ENCODE peak calls at places on chromosomes 13 and 19, in seven cellular contexts. G, K, A, N, F, U and O are unnamed samples.

GRCh38 chr19:56942749-56943148 is 102.2 kb upstream of the PEG3 start:
- DNase-seq in G (no peak), K (no peak), A (peak), N (peak), F (no peak), U (no peak), O (no peak)

GRCh38 chr19:52734893-52735661 is at the start of gene ZNF611:
- DNase-seq in G (peak), K (peak), A (peak), N (peak), F (peak), U (peak), O (peak)

GRCh38 chr19:47013041-47013517 is 6.6 kb upstream of the NPAS1 start:
- DNase-seq in G (no peak), K (peak), A (peak), N (peak), F (no peak), U (peak), O (peak)

GRCh38 chr19:10102787-10103236 is 334 bp upstream of the ANGPTL6 start:
- DNase-seq in G (no peak), K (peak), A (no peak), N (no peak), F (no peak), U (no peak), O (no peak)

GRCh38 chr19:14033946-14034345 is 2.4 kb downstream of the IL27RA start:
- DNase-seq in G (no peak), K (no peak), A (no peak), N (no peak), F (no peak), U (no peak), O (no peak)

GRCh38 chr19:30150626-30151025 is 208.6 kb downstream of the URI1 start:
- DNase-seq in G (no peak), K (peak), A (no peak), N (no peak), F (no peak), U (no peak), O (no peak)

GRCh38 chr19:12773571-12773970 is 1.8 kb downstream of the HOOK2 start:
- DNase-seq in G (no peak), K (no peak), A (peak), N (peak), F (no peak), U (no peak), O (no peak)

GRCh38 chr19:11264452-11265176 is 2.3 kb upstream of the DOCK6 start:
- DNase-seq in G (no peak), K (no peak), A (no peak), N (peak), F (no peak), U (peak), O (no peak)

GRCh38 chr13:103605546-103606326 is 539.5 kb upstream of the SLC10A2 start:
- DNase-seq in G (no peak), K (no peak), A (no peak), N (no peak), F (no peak), U (no peak), O (no peak)

GRCh38 chr13:94305463-94305862 is 174.0 kb downstream of the DCT start:
- DNase-seq in G (peak), K (no peak), A (peak), N (no peak), F (no peak), U (no peak), O (no peak)

GRCh38 chr13:48138270-48138669 is 43.4 kb upstream of the MED4 start:
- DNase-seq in G (no peak), K (peak), A (no peak), N (no peak), F (no peak), U (no peak), O (no peak)

GRCh38 chr13:113930711-113931637 is 42.9 kb downstream of the C13orf46 start:
- DNase-seq in G (no peak), K (peak), A (no peak), N (no peak), F (no peak), U (no peak), O (peak)

GRCh38 chr19:574658-575526 is 2.5 kb downstream of the BSG start:
- DNase-seq in G (no peak), K (no peak), A (peak), N (peak), F (no peak), U (peak), O (no peak)

GRCh38 chr19:6718741-6719539 is 1.5 kb downstream of the C3 start:
- DNase-seq in G (no peak), K (peak), A (peak), N (no peak), F (no peak), U (no peak), O (no peak)

GRCh38 chr19:12880551-12881171 is 588 bp downstream of the DNASE2 start:
- DNase-seq in G (no peak), K (peak), A (peak), N (no peak), F (no peak), U (peak), O (no peak)

GRCh38 chr13:43377149-43377548 is 353.8 kb downstream of the DNAJC15 start:
- DNase-seq in G (no peak), K (no peak), A (peak), N (peak), F (no peak), U (peak), O (no peak)

GRCh38 chr19:49436381-49437017 is 4.8 kb downstream of the SLC17A7 start:
- DNase-seq in G (no peak), K (peak), A (no peak), N (no peak), F (no peak), U (no peak), O (no peak)

GRCh38 chr19:18895828-18896341 is at the start of gene CERS1:
- DNase-seq in G (no peak), K (no peak), A (no peak), N (no peak), F (no peak), U (no peak), O (no peak)

GRCh38 chr13:53165201-53165600 is 136.6 kb downstream of the OLFM4 start:
- DNase-seq in G (no peak), K (no peak), A (no peak), N (no peak), F (no peak), U (no peak), O (no peak)

GRCh38 chr13:42064259-42064658 is 15.8 kb downstream of the DGKH start:
- DNase-seq in G (no peak), K (no peak), A (peak), N (no peak), F (no peak), U (no peak), O (no peak)

GRCh38 chr13:74168263-74168675 is 34.1 kb upstream of the KLF12 start:
- DNase-seq in G (no peak), K (no peak), A (no peak), N (no peak), F (no peak), U (no peak), O (no peak)

GRCh38 chr13:55963934-55964333 is 1176.8 kb upstream of the PRR20A start:
- DNase-seq in G (no peak), K (no peak), A (no peak), N (no peak), F (no peak), U (no peak), O (no peak)

GRCh38 chr19:6211632-6212402 is 68.0 kb downstream of the MLLT1 start:
- DNase-seq in G (no peak), K (no peak), A (no peak), N (no peak), F (no peak), U (no peak), O (no peak)

GRCh38 chr13:33976965-33977364 is 159.0 kb downstream of the RFC3 start:
- DNase-seq in G (no peak), K (no peak), A (no peak), N (no peak), F (no peak), U (no peak), O (no peak)

GRCh38 chr13:25171517-25172302 is at the start of gene AMER2:
- DNase-seq in G (no peak), K (peak), A (peak), N (peak), F (no peak), U (peak), O (no peak)

DNA sequence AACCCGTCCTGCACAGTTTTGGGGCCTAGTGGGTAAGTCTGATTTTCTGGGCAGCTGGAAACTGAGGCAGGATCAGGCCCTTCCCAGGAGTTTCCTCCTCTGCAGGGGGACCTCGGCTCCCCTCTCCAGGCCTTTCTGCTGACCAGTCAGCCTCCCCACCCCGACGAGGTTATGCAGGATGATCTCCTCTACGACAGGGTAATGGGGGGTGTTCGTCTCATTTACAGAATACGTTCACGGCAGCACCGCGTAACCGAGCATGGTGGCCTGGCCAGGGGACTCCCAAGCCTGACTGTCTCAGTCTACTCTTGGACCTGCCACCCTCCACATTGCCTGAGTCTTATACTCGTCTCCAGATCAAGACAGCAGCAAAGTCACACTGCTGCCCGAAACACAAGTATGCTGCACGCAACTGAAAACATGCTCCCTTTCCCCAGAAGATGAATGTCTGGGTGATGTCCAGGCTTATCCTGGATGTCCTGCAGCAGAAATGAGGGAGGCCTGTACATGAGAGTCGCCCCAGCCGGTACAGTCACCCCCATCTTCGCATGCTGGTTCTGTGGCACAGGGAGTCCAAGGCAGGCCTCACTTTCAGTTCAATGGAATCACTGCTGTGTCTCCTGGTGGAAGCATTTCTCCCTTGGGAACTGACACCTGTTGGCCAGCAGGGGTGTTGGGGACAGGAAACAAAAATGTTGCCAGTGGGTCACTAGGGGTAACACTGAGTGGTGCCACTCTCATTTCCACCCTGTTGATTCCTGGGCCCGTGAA is 120.8 kb downstream of the SOX1 start:
- DNase-seq in G (no peak), K (no peak), A (no peak), N (no peak), F (no peak), U (no peak), O (no peak)
- TF ChIP-seq CTCF in G (no peak), K (no peak), A (no peak), N (no peak), F (no peak), U (no peak), O (no peak)

GRCh38 chr13:30576528-30576927 is 41.2 kb upstream of the USPL1 start:
- DNase-seq in G (no peak), K (peak), A (peak), N (no peak), F (no peak), U (peak), O (no peak)

GRCh38 chr13:30569901-30570576 is 47.7 kb upstream of the USPL1 start:
- DNase-seq in G (peak), K (peak), A (peak), N (no peak), F (no peak), U (no peak), O (no peak)

GRCh38 chr13:30577381-30577780 is 40.3 kb upstream of the USPL1 start:
- DNase-seq in G (peak), K (peak), A (peak), N (no peak), F (no peak), U (no peak), O (no peak)

GRCh38 chr13:30567072-30567471 is 50.6 kb upstream of the USPL1 start:
- DNase-seq in G (no peak), K (no peak), A (no peak), N (no peak), F (no peak), U (no peak), O (no peak)

GRCh38 chr13:30572859-30573275 is 44.9 kb upstream of the USPL1 start:
- DNase-seq in G (no peak), K (peak), A (peak), N (no peak), F (no peak), U (no peak), O (no peak)
- TF ChIP-seq CTCF in G (no peak), K (peak), A (peak), N (peak), F (no peak), U (no peak), O (no peak)

DNA sequence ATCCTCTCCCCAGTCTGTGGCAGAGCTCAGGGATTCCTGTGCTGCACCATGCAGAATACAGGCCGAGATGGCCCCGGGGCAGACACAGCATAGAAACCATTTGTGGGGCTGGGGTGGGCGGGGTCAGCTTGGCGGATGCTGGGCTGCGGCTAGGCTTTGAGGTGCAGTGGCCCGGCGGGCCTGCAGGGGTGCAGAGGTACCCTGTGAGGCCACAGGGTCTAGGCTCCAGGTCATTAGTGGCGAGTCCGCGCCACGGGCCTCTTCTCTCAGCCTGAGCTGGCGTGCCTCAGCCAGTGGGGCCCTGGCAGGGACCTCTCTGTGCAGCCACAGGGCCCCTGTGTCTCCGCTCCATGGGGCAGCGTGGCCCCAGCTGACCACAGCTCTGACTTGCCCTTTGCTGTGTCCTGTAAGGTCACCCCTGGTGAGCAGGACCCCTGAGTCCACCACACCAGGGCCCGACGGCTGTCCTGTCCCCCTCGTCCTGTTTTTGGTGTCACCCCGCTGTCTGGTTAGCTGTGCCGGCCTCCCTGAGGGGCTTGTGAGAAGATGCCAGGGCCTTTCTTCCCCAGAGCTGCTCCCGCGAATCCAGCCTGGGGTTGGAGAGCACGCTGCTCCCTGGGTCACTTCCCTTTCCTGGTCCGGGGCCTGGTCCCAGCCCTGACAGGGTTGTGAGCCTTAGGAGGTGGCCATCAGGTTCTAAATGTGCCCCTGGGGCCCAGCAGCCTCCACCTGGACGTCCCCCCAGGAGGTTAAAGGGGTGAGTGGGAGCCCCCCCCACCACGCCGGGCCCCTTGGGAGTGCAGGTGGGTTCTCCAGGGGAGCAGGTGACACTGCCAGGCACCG is 12.1 kb downstream of the KDM4B start:
- DNase-seq in G (no peak), K (no peak), A (no peak), N (no peak), F (no peak), U (no peak), O (no peak)
- TF ChIP-seq CTCF in G (no peak), K (no peak), A (no peak), N (no peak), F (no peak), U (no peak), O (no peak)

DNA sequence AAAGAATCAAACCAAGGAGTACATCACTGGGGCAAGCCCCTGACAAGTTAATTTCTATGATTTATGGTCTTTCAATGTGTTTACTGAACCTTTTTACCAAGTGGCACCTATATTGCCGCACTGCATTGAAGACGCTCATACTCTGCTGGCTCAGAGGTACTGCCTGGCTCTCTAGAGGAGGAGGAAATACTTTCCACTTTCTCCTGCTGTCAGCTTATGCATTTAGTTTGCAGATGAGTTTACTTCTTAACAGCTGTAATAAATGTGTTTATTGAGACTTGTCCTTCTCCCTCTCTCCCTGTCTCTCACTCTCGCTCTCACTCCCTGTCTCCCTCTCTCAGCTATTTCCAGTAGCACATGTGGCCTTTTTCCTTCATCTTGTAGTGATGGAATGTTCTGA is 60.4 kb upstream of the SPATA13 start:
- DNase-seq in G (no peak), K (no peak), A (no peak), N (no peak), F (no peak), U (no peak), O (no peak)
- TF ChIP-seq CTCF in G (no peak), K (no peak), A (no peak), N (no peak), F (no peak), U (no peak), O (no peak)

GRCh38 chr13:46388308-46388707 is 1.3 kb upstream of the RUBCNL start:
- DNase-seq in G (no peak), K (no peak), A (no peak), N (no peak), F (no peak), U (no peak), O (no peak)

GRCh38 chr13:46385946-46386345 is 1.1 kb downstream of the RUBCNL start:
- DNase-seq in G (no peak), K (no peak), A (no peak), N (no peak), F (no peak), U (no peak), O (no peak)

GRCh38 chr13:46386996-46387851 is at the start of gene RUBCNL:
- DNase-seq in G (peak), K (peak), A (no peak), N (peak), F (no peak), U (no peak), O (no peak)

GRCh38 chr13:46388846-46389245 is 1.8 kb upstream of the RUBCNL start:
- DNase-seq in G (no peak), K (no peak), A (no peak), N (no peak), F (no peak), U (no peak), O (no peak)

DNA sequence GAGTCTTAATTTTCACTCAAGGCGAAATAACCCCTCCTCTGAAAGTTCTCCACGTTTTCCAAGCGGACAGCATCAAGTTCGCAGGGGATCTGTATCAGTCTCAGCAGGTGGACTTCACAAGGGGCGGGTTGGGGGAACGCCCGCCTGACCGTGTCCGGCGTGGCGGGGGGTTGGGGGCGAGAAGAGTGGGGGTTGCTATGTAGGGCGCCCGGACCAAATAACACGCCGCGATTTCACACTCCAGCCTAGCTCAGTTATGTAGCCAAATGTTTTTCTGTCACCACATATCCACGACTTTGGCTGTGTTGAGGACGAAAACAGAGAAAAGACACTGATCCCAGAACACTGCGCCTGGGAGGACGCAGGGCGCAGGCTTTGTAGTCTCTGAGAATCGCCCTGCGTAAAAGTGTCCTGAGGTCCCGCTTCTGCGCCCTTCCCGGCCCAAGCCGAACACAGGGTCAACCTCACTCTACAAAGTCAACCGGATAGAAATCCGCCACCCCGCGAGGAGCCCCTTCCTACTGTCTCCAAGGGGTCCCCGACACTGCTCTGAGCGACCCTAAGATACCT is 541 bp downstream of the RUBCNL start:
- DNase-seq in G (no peak), K (no peak), A (no peak), N (peak), F (no peak), U (no peak), O (no peak)
- TF ChIP-seq CTCF in G (no peak), K (no peak), A (no peak), N (no peak), F (no peak), U (no peak), O (no peak)

DNA sequence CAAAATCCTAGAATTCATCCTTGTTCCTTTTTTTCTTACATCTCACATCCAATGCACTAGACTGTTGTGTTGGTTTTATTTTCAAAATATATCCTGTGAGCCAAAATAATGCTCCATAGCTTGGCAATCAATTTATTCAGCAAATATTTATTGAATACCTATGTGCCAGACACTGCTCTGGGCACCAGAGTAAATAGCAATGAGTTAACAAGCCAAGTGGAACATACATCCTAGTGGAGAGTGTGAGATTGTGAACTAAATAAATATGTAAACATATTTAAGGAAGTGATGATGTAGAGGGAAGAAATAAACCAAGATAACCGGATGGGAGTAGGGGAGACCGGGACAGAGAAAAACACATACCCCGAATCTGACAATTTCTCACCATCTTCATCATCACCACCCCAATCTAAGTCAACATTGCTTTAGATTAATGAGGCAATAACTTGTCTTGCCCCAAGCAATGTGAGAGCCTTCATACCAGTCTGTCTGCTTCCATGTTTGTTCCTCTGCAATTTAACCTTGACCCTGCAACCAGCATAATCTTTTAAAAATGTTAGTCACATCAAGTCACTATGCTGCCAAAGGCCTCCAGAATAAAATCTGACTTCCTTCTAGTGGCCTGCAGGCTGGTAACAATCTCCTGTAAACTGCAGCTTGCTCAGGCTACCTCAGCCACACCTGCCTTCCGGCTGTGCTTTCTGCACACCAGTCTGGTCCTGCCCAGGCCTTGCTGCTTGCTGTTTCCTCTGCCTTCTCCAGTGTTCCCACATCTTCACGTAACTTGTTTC is 199.2 kb downstream of the DLEU7 start:
- DNase-seq in G (peak), K (no peak), A (no peak), N (no peak), F (no peak), U (no peak), O (no peak)
- TF ChIP-seq CTCF in G (no peak), K (no peak), A (no peak), N (no peak), F (no peak), U (no peak), O (no peak)

GRCh38 chr19:35090795-35091214 is 24.8 kb upstream of the FXYD3 start:
- DNase-seq in G (no peak), K (peak), A (no peak), N (no peak), F (no peak), U (peak), O (no peak)
- TF ChIP-seq CTCF in G (no peak), K (no peak), A (no peak), N (no peak), F (no peak), U (no peak), O (no peak)